ENCODE peak calls at places on chromosome 3, in eight cellular contexts. T is left cardiac atrium, N is T-helper 2 cell, Y is RWPE2, D is left ventricle myocardium inferior, O is smooth muscle cell of the brain vasculature, C is activated T-cell treated with anti-CD3 and anti-CD28 coated beads for 1 hour, G is NCI-H345. V is an unnamed sample.

GRCh38 chr3:71389911-71390573 is 193.5 kb downstream of the FOXP1 start:
- DNase-seq in N (no peak), D (peak; percentile 36), C (no peak), O (peak; percentile 73), G (peak; percentile 61), Y (no peak), T (peak; percentile 60), V (no peak)

GRCh38 chr3:123750659-123751420 is 133.3 kb downstream of the MYLK start:
- DNase-seq in T (no peak), G (no peak), C (no peak), Y (no peak), N (no peak), D (no peak), O (no peak), V (no peak)

GRCh38 chr3:161913786-161914389 is 417.3 kb downstream of the OTOL1 start:
- DNase-seq in T (no peak), D (no peak), C (no peak), Y (no peak), G (no peak), N (no peak), O (no peak), V (no peak)

GRCh38 chr3:183202004-183202722 is 39.6 kb upstream of the LAMP3 start:
- DNase-seq in O (no peak), Y (no peak), C (no peak), N (no peak), G (no peak), T (no peak), D (no peak), V (no peak)

GRCh38 chr3:124792341-124793034 is 62.2 kb downstream of the UMPS start:
- DNase-seq in Y (no peak), G (no peak), D (no peak), T (no peak), O (no peak), C (no peak), N (no peak), V (no peak)

GRCh38 chr3:136141891-136142290 is 54.2 kb downstream of the MSL2 start:
- DNase-seq in Y (no peak), O (no peak), C (no peak), N (no peak), G (no peak), D (no peak), T (no peak), V (no peak)

GRCh38 chr3:141933421-141934300 is 57.2 kb downstream of the ATP1B3 start:
- DNase-seq in O (no peak), C (no peak), G (no peak), N (no peak), T (no peak), D (no peak), Y (no peak), V (no peak)

GRCh38 chr3:26623409-26624208 is 1.0 kb downstream of the LRRC3B start:
- DNase-seq in D (no peak), C (no peak), O (no peak), N (no peak), G (peak; percentile 25), Y (no peak), T (no peak), V (no peak)

GRCh38 chr3:190217081-190217480 is 96.4 kb upstream of the P3H2 start:
- DNase-seq in N (no peak), D (no peak), O (no peak), Y (no peak), T (no peak), C (no peak), G (no peak), V (no peak)